ENCODE peak calls at places on chromosomes 2 and 18, in nine cellular contexts. One of them, this sample, is unnamed.

GRCh38 chr18:39414009-39414700 is 1848.6 kb upstream of the CELF4 start:
- DNase-seq in stimulated activated CD4-positive, alpha-beta T cell treated with anti-CD3 and anti-CD28 coated beads, Interleukin-12 subunit alpha, Interleukin-12 subunit beta, amount 100 ng/mL, for 48 hours: no peak
- DNase-seq in NCI-H1436: no peak
- DNase-seq in GDM1: no peak
- DNase-seq in GM03348: peak
- DNase-seq in choroid plexus epithelial cell: peak
- DNase-seq in cardiac fibroblast: peak
- DNase-seq in PC-3: peak
- DNase-seq in DMS79: no peak
- DNase-seq in this sample: no peak

GRCh38 chr2:45120546-45120945 is 111.3 kb upstream of the SIX2 start:
- DNase-seq in stimulated activated CD4-positive, alpha-beta T cell treated with anti-CD3 and anti-CD28 coated beads, Interleukin-12 subunit alpha, Interleukin-12 subunit beta, amount 100 ng/mL, for 48 hours: no peak
- DNase-seq in NCI-H1436: no peak
- DNase-seq in GDM1: no peak
- DNase-seq in GM03348: no peak
- DNase-seq in choroid plexus epithelial cell: no peak
- DNase-seq in cardiac fibroblast: peak
- DNase-seq in PC-3: peak
- DNase-seq in DMS79: no peak
- DNase-seq in this sample: no peak

GRCh38 chr2:226185613-226186211 is 613.9 kb downstream of the IRS1 start:
- DNase-seq in stimulated activated CD4-positive, alpha-beta T cell treated with anti-CD3 and anti-CD28 coated beads, Interleukin-12 subunit alpha, Interleukin-12 subunit beta, amount 100 ng/mL, for 48 hours: no peak
- DNase-seq in NCI-H1436: no peak
- DNase-seq in GDM1: no peak
- DNase-seq in GM03348: peak
- DNase-seq in choroid plexus epithelial cell: peak
- DNase-seq in cardiac fibroblast: peak
- DNase-seq in PC-3: peak
- DNase-seq in DMS79: no peak
- DNase-seq in this sample: no peak

GRCh38 chr2:42844366-42844765 is 52.0 kb upstream of the HAAO start:
- DNase-seq in stimulated activated CD4-positive, alpha-beta T cell treated with anti-CD3 and anti-CD28 coated beads, Interleukin-12 subunit alpha, Interleukin-12 subunit beta, amount 100 ng/mL, for 48 hours: no peak
- DNase-seq in NCI-H1436: no peak
- DNase-seq in GDM1: no peak
- DNase-seq in GM03348: no peak
- DNase-seq in choroid plexus epithelial cell: no peak
- DNase-seq in cardiac fibroblast: no peak
- DNase-seq in PC-3: no peak
- DNase-seq in DMS79: no peak
- DNase-seq in this sample: no peak

GRCh38 chr2:108958002-108958401 is 31.0 kb downstream of the EDAR start:
- DNase-seq in stimulated activated CD4-positive, alpha-beta T cell treated with anti-CD3 and anti-CD28 coated beads, Interleukin-12 subunit alpha, Interleukin-12 subunit beta, amount 100 ng/mL, for 48 hours: no peak
- DNase-seq in NCI-H1436: no peak
- DNase-seq in GDM1: no peak
- DNase-seq in GM03348: no peak
- DNase-seq in choroid plexus epithelial cell: no peak
- DNase-seq in cardiac fibroblast: no peak
- DNase-seq in PC-3: no peak
- DNase-seq in DMS79: no peak
- DNase-seq in this sample: no peak

GRCh38 chr2:39504790-39505335 is 67.8 kb upstream of the MAP4K3 start:
- DNase-seq in stimulated activated CD4-positive, alpha-beta T cell treated with anti-CD3 and anti-CD28 coated beads, Interleukin-12 subunit alpha, Interleukin-12 subunit beta, amount 100 ng/mL, for 48 hours: no peak
- DNase-seq in NCI-H1436: no peak
- DNase-seq in GDM1: no peak
- DNase-seq in GM03348: peak
- DNase-seq in choroid plexus epithelial cell: peak
- DNase-seq in cardiac fibroblast: peak
- DNase-seq in PC-3: peak
- DNase-seq in DMS79: no peak
- DNase-seq in this sample: no peak

GRCh38 chr18:79400591-79401381 is 5.1 kb downstream of the NFATC1 start:
- DNase-seq in stimulated activated CD4-positive, alpha-beta T cell treated with anti-CD3 and anti-CD28 coated beads, Interleukin-12 subunit alpha, Interleukin-12 subunit beta, amount 100 ng/mL, for 48 hours: no peak
- DNase-seq in NCI-H1436: no peak
- DNase-seq in GDM1: no peak
- DNase-seq in GM03348: no peak
- DNase-seq in choroid plexus epithelial cell: no peak
- DNase-seq in cardiac fibroblast: no peak
- DNase-seq in PC-3: no peak
- DNase-seq in DMS79: no peak
- DNase-seq in this sample: no peak

GRCh38 chr2:55877101-55877500 is 46.5 kb downstream of the EFEMP1 start:
- DNase-seq in stimulated activated CD4-positive, alpha-beta T cell treated with anti-CD3 and anti-CD28 coated beads, Interleukin-12 subunit alpha, Interleukin-12 subunit beta, amount 100 ng/mL, for 48 hours: no peak
- DNase-seq in NCI-H1436: no peak
- DNase-seq in GDM1: no peak
- DNase-seq in GM03348: peak
- DNase-seq in choroid plexus epithelial cell: no peak
- DNase-seq in cardiac fibroblast: no peak
- DNase-seq in PC-3: no peak
- DNase-seq in DMS79: no peak
- DNase-seq in this sample: no peak

GRCh38 chr2:61855178-61855523 is 1.3 kb upstream of the FAM161A start:
- DNase-seq in stimulated activated CD4-positive, alpha-beta T cell treated with anti-CD3 and anti-CD28 coated beads, Interleukin-12 subunit alpha, Interleukin-12 subunit beta, amount 100 ng/mL, for 48 hours: no peak
- DNase-seq in NCI-H1436: no peak
- DNase-seq in GDM1: no peak
- DNase-seq in GM03348: peak
- DNase-seq in choroid plexus epithelial cell: peak
- DNase-seq in cardiac fibroblast: no peak
- DNase-seq in PC-3: peak
- DNase-seq in DMS79: peak
- DNase-seq in this sample: peak